ENCODE peak calls at places on chromosome 6, in nine cellular contexts. G is esophagus muscularis mucosa, V is H1, X is ovary, T is uterus, U is adrenal gland, L is heart left ventricle, Q is transverse colon, J is body of pancreas. H is an unnamed sample.

GRCh38 chr6:148225871-148226270 is 116.8 kb upstream of the SASH1 start:
- DNase-seq in G (no peak), V (no peak), X (no peak), T (no peak), U (no peak), L (no peak), Q (no peak), J (no peak), H (no peak)

GRCh38 chr6:168007592-168008338 is 10.3 kb downstream of the KIF25 start:
- DNase-seq in G (peak; percentile 42), V (peak; percentile 8), X (no peak), T (no peak), U (no peak), L (no peak), Q (no peak), J (peak; percentile 50), H (peak; percentile 49)

GRCh38 chr6:1913572-1913971 is 303.9 kb downstream of the FOXC1 start:
- DNase-seq in G (peak; percentile 84), V (no peak), X (no peak), T (no peak), U (no peak), L (no peak), Q (no peak), J (no peak), H (no peak)

GRCh38 chr6:32664827-32665362 is 1.6 kb downstream of the HLA-DQB1 start:
- DNase-seq in G (no peak), V (no peak), X (peak; percentile 21), T (peak; percentile 26), U (peak; percentile 19), L (peak; percentile 64), Q (peak; percentile 40), J (peak; percentile 27), H (no peak)

GRCh38 chr6:49027644-49028043 is 435.4 kb downstream of the MMUT start:
- DNase-seq in G (no peak), V (no peak), X (no peak), T (no peak), U (no peak), L (no peak), Q (no peak), J (no peak), H (no peak)

GRCh38 chr6:14072084-14072483 is 45.5 kb upstream of the CD83 start:
- DNase-seq in G (peak; percentile 19), V (no peak), X (no peak), T (no peak), U (no peak), L (no peak), Q (no peak), J (no peak), H (no peak)

GRCh38 chr6:131736010-131736409 is 25.2 kb upstream of the CTAGE9 start:
- DNase-seq in G (no peak), V (no peak), X (no peak), T (peak; percentile 26), U (no peak), L (no peak), Q (no peak), J (no peak), H (no peak)

GRCh38 chr6:163123098-163123497 is 291.4 kb upstream of the QKI start:
- DNase-seq in G (no peak), V (no peak), X (no peak), T (no peak), U (no peak), L (no peak), Q (no peak), J (no peak), H (no peak)

GRCh38 chr6:36663504-36664446 is 14.7 kb upstream of the CDKN1A start:
- DNase-seq in G (no peak), V (no peak), X (no peak), T (no peak), U (no peak), L (no peak), Q (no peak), J (no peak), H (no peak)

GRCh38 chr6:74534485-74535211 is 671.2 kb downstream of the COL12A1 start:
- DNase-seq in G (no peak), V (no peak), X (no peak), T (no peak), U (no peak), L (no peak), Q (no peak), J (peak; percentile 54), H (no peak)

GRCh38 chr6:1841131-1841530 is 231.4 kb downstream of the FOXC1 start:
- DNase-seq in G (no peak), V (no peak), X (no peak), T (no peak), U (no peak), L (no peak), Q (no peak), J (no peak), H (no peak)

GRCh38 chr6:27138837-27139752 is 108.4 kb upstream of the PRSS16 start:
- DNase-seq in G (no peak), V (peak; percentile 92), X (peak; percentile 40), T (peak; percentile 36), U (peak; percentile 27), L (peak; percentile 70), Q (peak; percentile 80), J (no peak), H (no peak)

GRCh38 chr6:170108890-170109587 is 181.8 kb downstream of the DLL1 start:
- DNase-seq in G (no peak), V (peak; percentile 6), X (peak; percentile 3), T (no peak), U (no peak), L (peak; percentile 18), Q (no peak), J (no peak), H (no peak)

GRCh38 chr6:139486476-139486799 is 112.0 kb upstream of the CITED2 start:
- DNase-seq in G (no peak), V (no peak), X (no peak), T (no peak), U (no peak), L (no peak), Q (no peak), J (no peak), H (no peak)

GRCh38 chr6:158009935-158010585 is 28.4 kb downstream of the SYNJ2 start:
- DNase-seq in G (no peak), V (no peak), X (no peak), T (no peak), U (no peak), L (no peak), Q (no peak), J (no peak), H (no peak)

DNA sequence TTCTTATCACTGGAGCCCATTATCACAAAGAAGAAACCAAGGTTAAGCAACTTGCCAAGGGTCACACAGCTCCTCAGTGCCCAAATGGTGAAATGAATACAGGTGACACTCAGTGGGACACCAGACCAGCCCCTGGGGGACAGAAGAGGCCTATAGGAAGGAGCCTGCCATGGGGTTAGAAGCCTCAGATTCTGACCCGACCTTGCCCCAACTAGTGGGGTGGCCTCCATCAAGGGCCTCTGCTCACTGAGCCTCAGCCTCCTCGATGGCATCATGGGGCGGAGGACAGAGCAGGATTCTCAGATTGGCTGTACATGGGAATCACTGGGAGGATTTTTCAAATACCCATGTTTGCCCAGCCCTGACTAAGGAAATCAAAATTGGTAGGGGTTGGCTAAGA is 47.6 kb downstream of the MRPL14 start:
- DNase-seq in G (no peak), V (no peak), X (no peak), T (no peak), U (no peak), L (no peak), Q (no peak), J (no peak), H (no peak)
- H3K27ac ChIP-seq in G (no peak overlapping the region), V (no peak overlapping the region), X (no peak overlapping the region), T (no peak overlapping the region), U (no peak overlapping the region), L (no peak overlapping the region), Q (no peak overlapping the region), J (no peak overlapping the region), H (no peak overlapping the region)

GRCh38 chr6:15421945-15422733 is 176.3 kb downstream of the JARID2 start:
- DNase-seq in G (no peak), V (no peak), X (no peak), T (no peak), U (no peak), L (no peak), Q (no peak), J (no peak), H (no peak)

GRCh38 chr6:15425947-15426346 is 180.1 kb downstream of the JARID2 start:
- DNase-seq in G (no peak), V (no peak), X (no peak), T (no peak), U (no peak), L (no peak), Q (no peak), J (no peak), H (no peak)

GRCh38 chr6:15426395-15426794 is 180.5 kb downstream of the JARID2 start:
- DNase-seq in G (no peak), V (no peak), X (no peak), T (no peak), U (no peak), L (no peak), Q (no peak), J (no peak), H (no peak)

GRCh38 chr6:15420959-15421438 is 175.1 kb downstream of the JARID2 start:
- DNase-seq in G (no peak), V (no peak), X (no peak), T (no peak), U (no peak), L (no peak), Q (no peak), J (no peak), H (no peak)

GRCh38 chr6:15423286-15423957 is 177.6 kb downstream of the JARID2 start:
- DNase-seq in G (no peak), V (no peak), X (no peak), T (no peak), U (no peak), L (no peak), Q (no peak), J (no peak), H (no peak)
- H3K36me3 ChIP-seq in G (no peaks in the 10 kb centered on the region), V (peaks cover 13% of the 10 kb centered on the region), X (no peaks in the 10 kb centered on the region), T (no peaks in the 10 kb centered on the region), U (no peaks in the 10 kb centered on the region), L (no peaks in the 10 kb centered on the region), Q (no peaks in the 10 kb centered on the region), J (no peaks in the 10 kb centered on the region), H (peaks cover 6% of the 10 kb centered on the region)

GRCh38 chr6:33925869-33926268 is 122.1 kb upstream of the MLN start:
- DNase-seq in G (no peak), V (no peak), X (no peak), T (no peak), U (no peak), L (no peak), Q (no peak), J (no peak), H (no peak)
- TF ChIP-seq POLR2A in G (no peak), V (no peak), X (no peak), T (no peak), U (no peak), L (no peak), Q (no peak), J (no peak), H (no peak)

GRCh38 chr6:40227735-40228134 is 293.5 kb upstream of the MOCS1 start:
- DNase-seq in G (no peak), V (no peak), X (no peak), T (no peak), U (no peak), L (no peak), Q (no peak), J (no peak), H (no peak)

DNA sequence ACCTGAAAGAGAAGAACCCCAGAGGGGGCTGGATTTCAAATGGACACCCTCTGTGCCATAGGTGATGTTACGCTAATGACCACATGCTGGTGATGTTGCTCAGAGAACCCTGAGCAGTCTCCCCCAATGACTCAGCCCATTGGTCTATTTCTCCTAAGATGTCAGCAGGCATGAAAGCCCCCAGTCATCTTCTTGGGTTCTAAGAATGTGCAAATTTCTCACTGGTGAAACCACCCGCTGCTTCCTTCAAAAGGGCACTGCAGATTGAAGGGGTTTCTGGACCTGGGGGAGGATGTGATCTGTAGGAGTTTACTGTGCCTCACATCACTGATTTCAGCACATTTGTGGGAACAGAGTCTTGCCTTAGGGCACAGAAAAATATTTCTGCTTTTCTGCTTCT is 298.4 kb upstream of the MOCS1 start:
- DNase-seq in G (no peak), V (no peak), X (no peak), T (no peak), U (no peak), L (no peak), Q (no peak), J (no peak), H (no peak)
- H3K27ac ChIP-seq in G (no peak overlapping the region), V (no peak overlapping the region), X (no peak overlapping the region), T (no peak overlapping the region), U (no peak overlapping the region), L (no peak overlapping the region), Q (no peak overlapping the region), J (no peak overlapping the region), H (no peak overlapping the region)

H was measured in vagina.